ENCODE peak calls at places on chromosomes 7 and 10, in four cellular contexts. G, W, R and F are unnamed samples.

GRCh38 chr7:123616244-123616643 is 14.6 kb downstream of the ASB15 start:
- DNase-seq in G (no peak), W (no peak), R (no peak), F (no peak)

GRCh38 chr7:36315309-36315948 is 74.2 kb upstream of the ANLN start:
- DNase-seq in G (no peak), W (no peak), R (no peak), F (peak)

GRCh38 chr10:84613336-84614021 is 285.1 kb downstream of the CCSER2 start:
- DNase-seq in G (peak), W (peak), R (no peak), F (peak)

GRCh38 chr10:73940634-73941221 is 29.8 kb downstream of the PLAU start:
- DNase-seq in G (peak), W (no peak), R (no peak), F (peak)

GRCh38 chr7:46352335-46352954 is 431.4 kb upstream of the IGFBP3 start:
- DNase-seq in G (peak), W (peak), R (peak), F (peak)

GRCh38 chr10:68315582-68315981 is 16.3 kb upstream of the HNRNPH3 start:
- DNase-seq in G (no peak), W (no peak), R (no peak), F (no peak)

GRCh38 chr7:140506788-140507464 is 27.6 kb upstream of the MKRN1 start:
- DNase-seq in G (no peak), W (peak), R (no peak), F (peak)

GRCh38 chr10:1591742-1592141 is 145.6 kb downstream of the ADARB2 start:
- DNase-seq in G (no peak), W (no peak), R (no peak), F (no peak)

GRCh38 chr7:155345490-155345889 is 47.8 kb downstream of the INSIG1 start:
- DNase-seq in G (no peak), W (no peak), R (no peak), F (no peak)

GRCh38 chr10:3882855-3883254 is 97.8 kb upstream of the KLF6 start:
- DNase-seq in G (no peak), W (no peak), R (no peak), F (no peak)

GRCh38 chr7:40418445-40418844 is 283.6 kb downstream of the SUGCT start:
- DNase-seq in G (no peak), W (no peak), R (no peak), F (no peak)

GRCh38 chr7:134992626-134993179 is 6.4 kb downstream of the AGBL3 start:
- DNase-seq in G (no peak), W (no peak), R (peak), F (no peak)

GRCh38 chr7:9557853-9558252 is 1124.4 kb downstream of the NXPH1 start:
- DNase-seq in G (no peak), W (no peak), R (no peak), F (no peak)

GRCh38 chr7:100509213-100509612 is 25.5 kb downstream of the NYAP1 start:
- DNase-seq in G (no peak), W (no peak), R (no peak), F (no peak)

GRCh38 chr7:101567231-101567630 is 61.9 kb downstream of the MYL10 start:
- DNase-seq in G (no peak), W (no peak), R (no peak), F (no peak)

GRCh38 chr10:67790534-67791408 is 47.2 kb downstream of the DNAJC12 start:
- DNase-seq in G (peak), W (no peak), R (no peak), F (peak)

GRCh38 chr10:59016043-59016442 is 160.4 kb upstream of the PHYHIPL start:
- DNase-seq in G (no peak), W (no peak), R (no peak), F (no peak)

GRCh38 chr7:94368371-94368791 is 26.3 kb upstream of the COL1A2 start:
- DNase-seq in G (no peak), W (no peak), R (no peak), F (no peak)

GRCh38 chr7:28128608-28129007 is 52.0 kb downstream of the JAZF1 start:
- DNase-seq in G (no peak), W (no peak), R (no peak), F (no peak)

GRCh38 chr7:106623846-106624245 is 37.1 kb downstream of the CCDC71L start:
- DNase-seq in G (no peak), W (no peak), R (no peak), F (no peak)

GRCh38 chr7:134083766-134084487 is 43.2 kb upstream of the LRGUK start:
- DNase-seq in G (no peak), W (no peak), R (no peak), F (no peak)

GRCh38 chr7:12607134-12607533 is 36.6 kb downstream of the SCIN start:
- DNase-seq in G (no peak), W (no peak), R (no peak), F (no peak)

GRCh38 chr10:98047009-98047741 is 16.8 kb upstream of the CRTAC1 start:
- DNase-seq in G (no peak), W (no peak), R (no peak), F (no peak)

GRCh38 chr7:129779602-129780256 is 168.2 kb downstream of the NRF1 start:
- DNase-seq in G (peak), W (no peak), R (no peak), F (peak)

GRCh38 chr7:129644634-129645230 is 33.2 kb downstream of the NRF1 start:
- DNase-seq in G (peak), W (no peak), R (no peak), F (no peak)

GRCh38 chr7:39339591-39339990 is 226.6 kb upstream of the YAE1 start:
- DNase-seq in G (no peak), W (no peak), R (no peak), F (no peak)

GRCh38 chr10:70115948-70116682 is 16.5 kb downstream of the AIFM2 start:
- DNase-seq in G (peak), W (no peak), R (no peak), F (peak)

GRCh38 chr7:151754142-151754590 is 122.7 kb downstream of the PRKAG2 start:
- DNase-seq in G (peak), W (peak), R (no peak), F (peak)

GRCh38 chr10:132232553-132232949 is 45.8 kb downstream of the DPYSL4 start:
- DNase-seq in G (no peak), W (no peak), R (no peak), F (no peak)

GRCh38 chr7:134758981-134759380 is 20.5 kb upstream of the CALD1 start:
- DNase-seq in G (no peak), W (no peak), R (no peak), F (no peak)

DNA sequence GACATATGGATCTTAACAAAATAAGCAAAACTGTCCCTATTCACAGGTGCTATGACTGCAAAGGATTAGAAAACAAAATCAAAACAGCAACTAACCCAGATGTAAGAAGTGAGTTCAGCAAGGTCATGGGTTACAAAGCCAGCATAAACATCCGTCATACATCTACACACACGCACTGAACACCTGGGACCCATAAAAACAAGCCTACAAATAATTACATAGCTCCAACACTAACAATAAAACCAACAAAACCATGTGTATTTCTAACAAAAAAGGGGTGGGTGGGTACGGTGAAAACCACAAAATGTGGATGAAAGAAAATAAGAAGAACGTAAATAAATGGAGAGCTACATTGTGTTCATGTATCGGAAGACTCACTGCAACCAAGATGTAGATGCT is 256.8 kb downstream of the ELFN1 start:
- DNase-seq in G (no peak), W (no peak), R (no peak), F (no peak)
- TF ChIP-seq JUND in G (no peak), W (no peak), R (no peak), F (no peak)

DNA sequence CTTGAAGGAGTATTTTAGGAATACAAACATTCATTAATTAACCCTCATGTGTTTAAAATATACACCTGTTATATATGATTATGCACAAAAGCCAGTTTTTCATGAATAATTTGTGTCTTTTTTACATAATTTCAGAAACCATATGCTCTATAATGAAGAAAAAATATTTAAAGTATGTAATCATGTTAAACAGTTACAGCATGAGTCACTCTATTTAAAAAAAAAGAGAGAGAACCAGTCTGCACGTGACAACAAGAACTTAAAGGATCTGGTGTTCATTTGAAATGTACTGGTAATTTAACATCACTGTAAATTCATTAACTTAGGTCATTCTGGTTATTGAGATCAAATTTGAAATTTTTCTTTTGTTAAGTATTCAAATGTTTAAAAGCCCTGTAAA is 228.5 kb downstream of the CACNB2 start:
- DNase-seq in G (no peak), W (no peak), R (no peak), F (no peak)
- TF ChIP-seq JUND in G (no peak), W (no peak), R (no peak), F (no peak)

GRCh38 chr10:127354992-127355391 is 158.6 kb upstream of the INSYN2A start:
- DNase-seq in G (peak), W (no peak), R (no peak), F (no peak)

GRCh38 chr10:127349737-127350136 is 153.3 kb upstream of the INSYN2A start:
- DNase-seq in G (no peak), W (no peak), R (no peak), F (no peak)

GRCh38 chr10:127354255-127354654 is 157.9 kb upstream of the INSYN2A start:
- DNase-seq in G (no peak), W (no peak), R (no peak), F (no peak)

GRCh38 chr10:127357265-127357664 is 160.9 kb upstream of the INSYN2A start:
- DNase-seq in G (no peak), W (no peak), R (no peak), F (no peak)

GRCh38 chr10:127353544-127353943 is 157.2 kb upstream of the INSYN2A start:
- DNase-seq in G (no peak), W (no peak), R (no peak), F (no peak)
- TF ChIP-seq JUND in G (no peak), W (no peak), R (no peak), F (no peak)

GRCh38 chr7:117830422-117830954 is 42.8 kb downstream of the CTTNBP2 start:
- DNase-seq in G (no peak), W (no peak), R (no peak), F (no peak)

GRCh38 chr7:117828831-117829230 is 44.4 kb downstream of the CTTNBP2 start:
- DNase-seq in G (no peak), W (no peak), R (no peak), F (no peak)

GRCh38 chr7:117825132-117825531 is 48.1 kb downstream of the CTTNBP2 start:
- DNase-seq in G (no peak), W (no peak), R (no peak), F (no peak)

GRCh38 chr7:117827861-117828260 is 45.4 kb downstream of the CTTNBP2 start:
- DNase-seq in G (peak), W (no peak), R (no peak), F (no peak)

DNA sequence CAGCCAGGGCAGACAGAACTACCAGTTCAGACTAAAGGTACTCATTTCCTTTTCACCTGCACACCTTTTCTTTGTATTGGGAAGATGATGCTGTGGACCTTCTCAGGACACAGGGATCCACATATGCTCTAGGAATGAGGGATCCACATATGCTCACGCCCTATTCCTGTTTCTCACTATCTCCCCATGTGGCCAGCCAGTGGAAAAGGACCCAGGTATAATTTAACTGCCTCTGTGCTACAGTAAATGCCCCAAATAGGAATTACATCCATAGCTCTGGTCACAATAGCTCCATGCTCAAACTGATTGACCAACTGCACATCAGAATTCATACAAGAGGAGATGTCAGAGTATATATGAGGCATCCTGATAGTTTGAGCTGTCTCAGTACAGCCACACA is 43.8 kb downstream of the CTTNBP2 start:
- DNase-seq in G (no peak), W (no peak), R (no peak), F (no peak)
- TF ChIP-seq JUND in G (no peak), W (no peak), R (no peak), F (no peak)

DNA sequence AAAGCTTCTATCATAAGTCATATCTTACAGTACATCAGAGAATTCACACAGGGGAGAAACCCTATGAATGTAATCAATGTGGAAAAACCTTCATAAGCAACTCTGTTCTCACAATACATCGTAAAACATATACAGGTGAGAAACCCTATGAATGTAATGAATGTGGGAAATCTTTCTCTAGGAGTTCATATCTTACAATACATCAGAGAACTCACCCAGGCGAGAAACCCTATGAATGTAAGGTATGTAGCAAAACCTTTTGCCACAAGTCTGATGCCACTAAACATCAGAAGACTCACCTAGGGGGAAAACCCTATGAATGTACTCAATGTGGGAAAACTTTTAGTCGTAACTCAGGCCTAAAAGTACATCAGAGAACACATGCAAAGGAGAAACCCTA is 38.3 kb upstream of the ZNF248 start:
- DNase-seq in G (no peak), W (no peak), R (no peak), F (peak)
- TF ChIP-seq JUND in G (no peak), W (no peak), R (no peak), F (no peak)

GRCh38 chr10:26860542-26861325 is at the start of gene ABI1:
- DNase-seq in G (peak), W (peak), R (peak), F (peak)

GRCh38 chr10:26859241-26860025 is 1.3 kb downstream of the ABI1 start:
- DNase-seq in G (no peak), W (no peak), R (no peak), F (no peak)

GRCh38 chr10:26860026-26860541 is 674 bp downstream of the ABI1 start:
- DNase-seq in G (no peak), W (no peak), R (no peak), F (peak)

GRCh38 chr10:26858707-26859034 is 2.1 kb downstream of the ABI1 start:
- DNase-seq in G (no peak), W (no peak), R (no peak), F (no peak)

DNA sequence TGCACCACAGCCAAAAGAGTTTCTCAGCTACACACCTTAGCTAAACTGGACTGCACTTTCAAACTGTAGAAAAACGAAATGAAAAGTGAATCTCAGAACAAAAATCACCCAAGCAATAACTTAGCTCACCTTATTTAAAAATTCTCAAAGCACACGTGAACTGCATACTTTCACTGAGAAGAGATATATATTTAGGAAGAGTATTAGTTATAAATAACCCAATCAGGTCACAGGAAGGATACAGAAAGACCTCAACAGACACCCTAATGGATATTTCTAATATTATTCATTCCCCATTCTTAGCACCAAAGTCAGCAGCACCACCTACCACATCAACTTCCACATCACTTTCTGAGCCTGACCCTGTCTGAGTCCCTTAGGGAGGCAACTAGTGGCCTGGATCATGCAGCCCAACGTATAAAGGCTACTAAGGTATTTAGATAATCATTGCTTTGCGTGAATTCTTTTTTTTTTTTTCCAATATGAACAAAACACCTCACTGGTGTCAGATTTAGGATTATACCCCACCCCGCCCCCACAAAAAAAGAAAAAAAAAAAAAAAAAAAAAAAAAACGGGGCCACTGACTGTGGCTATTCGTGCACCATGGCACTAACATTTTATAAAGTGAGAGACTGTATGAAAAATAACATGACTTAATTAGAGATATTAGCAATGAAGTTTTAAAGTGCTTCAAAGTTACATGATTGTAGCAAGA is 2.6 kb downstream of the ABI1 start:
- DNase-seq in G (no peak), W (no peak), R (peak), F (no peak)
- TF ChIP-seq JUND in G (no peak), W (no peak), R (no peak), F (no peak)

DNA sequence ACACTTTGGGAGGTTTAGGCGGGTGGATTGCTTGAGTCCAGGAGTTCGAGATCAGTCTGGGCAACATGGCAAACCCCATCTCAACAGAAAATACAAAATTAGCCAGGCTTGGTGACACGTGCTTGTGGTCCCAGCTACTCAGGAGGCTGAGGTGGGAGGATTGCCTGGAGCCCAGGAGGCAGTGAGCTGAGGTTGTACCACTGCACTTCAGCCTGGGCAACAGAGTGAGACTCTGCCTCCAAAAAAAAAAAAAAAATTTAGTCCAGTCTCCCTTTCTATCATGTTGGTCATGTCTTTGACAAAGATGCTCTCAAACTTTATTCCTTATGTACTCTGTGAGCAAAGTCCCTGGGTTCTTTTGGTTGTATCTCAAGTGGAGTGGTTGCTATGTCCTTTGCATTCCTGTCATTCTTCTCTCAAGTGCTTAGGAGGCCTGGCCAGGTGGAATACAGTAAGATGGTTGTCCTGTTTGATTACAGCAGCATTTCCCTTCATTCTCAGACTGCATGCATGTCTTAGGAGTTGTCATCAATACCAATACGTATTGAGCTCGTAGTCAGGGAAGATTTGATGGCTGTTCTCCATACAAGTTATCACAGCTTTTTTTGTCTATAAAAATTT is 85.7 kb downstream of the MMRN2 start:
- DNase-seq in G (no peak), W (no peak), R (no peak), F (no peak)
- TF ChIP-seq JUND in G (no peak), W (no peak), R (no peak), F (no peak)

GRCh38 chr10:80502621-80503583 is 34.8 kb upstream of the SH2D4B start:
- DNase-seq in G (no peak), W (no peak), R (no peak), F (no peak)
- TF ChIP-seq JUND in G (no peak), W (no peak), R (no peak), F (no peak)

DNA sequence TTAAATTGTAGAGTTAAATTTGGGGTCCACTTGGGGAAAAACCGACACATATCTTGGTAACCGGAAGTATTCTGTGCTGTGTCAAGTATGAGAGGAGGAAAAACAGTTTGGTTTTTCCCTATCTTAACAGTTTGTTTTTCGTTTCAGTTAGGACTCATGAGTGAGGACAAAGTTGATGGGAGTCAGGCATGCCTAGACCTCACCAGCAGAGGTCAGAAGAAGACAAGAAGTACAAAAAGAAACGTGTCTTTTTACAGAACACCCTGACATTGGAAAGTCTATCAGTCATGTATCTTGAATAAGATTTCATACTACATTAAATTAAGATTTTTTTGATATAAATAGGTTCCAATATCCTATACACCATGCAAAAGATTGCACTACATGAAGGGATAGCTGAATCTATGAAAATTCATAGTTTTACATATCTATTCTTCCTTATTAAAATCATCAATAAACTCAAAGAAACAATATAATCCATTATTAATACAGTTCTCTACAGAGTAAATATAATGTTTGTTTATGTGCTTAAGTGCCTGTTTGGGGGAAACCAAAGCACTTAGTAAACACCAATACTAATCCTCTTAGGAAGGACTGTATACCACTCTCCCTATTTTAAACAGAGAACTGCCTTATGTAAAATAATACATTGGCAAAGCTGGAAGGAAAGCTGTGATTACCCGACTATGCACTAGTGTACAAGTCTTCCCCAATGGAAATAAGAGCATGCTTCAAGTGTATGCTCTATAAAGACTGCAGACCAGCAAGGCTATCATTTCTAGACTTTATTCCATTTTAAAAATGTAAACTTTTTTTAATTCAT is 95.6 kb downstream of the USP6NL start:
- DNase-seq in G (peak), W (no peak), R (peak), F (peak)
- TF ChIP-seq JUND in G (no peak), W (no peak), R (no peak), F (no peak)